ENCODE peak calls at places on chromosome 13, in five cellular contexts. O is CD8-positive, alpha-beta T cell; P is left ventricle myocardium inferior; Z is uterus; A is transverse colon. I is an unnamed sample.
A peak's percentile ranks its signal among the peaks of the same experiment; 100 is the strongest.

GRCh38 chr13:111512707-111513106 is 192.3 kb downstream of the TEX29 start:
- DNase-seq in O (no peak), P (no peak), Z (no peak), A (no peak), I (no peak)

GRCh38 chr13:40764587-40765403 is 6.2 kb downstream of the MRPS31 start:
- DNase-seq in O (no peak), P (no peak), Z (no peak), A (no peak), I (no peak)

GRCh38 chr13:93066187-93066586 is 160.4 kb upstream of the GPC6 start:
- DNase-seq in O (no peak), P (no peak), Z (no peak), A (no peak), I (peak; percentile 45)

GRCh38 chr13:98221234-98221633 is 44.2 kb upstream of the RNF113B start:
- DNase-seq in O (no peak), P (no peak), Z (no peak), A (no peak), I (no peak)

GRCh38 chr13:101455863-101456262 is 3.4 kb downstream of the ITGBL1 start:
- DNase-seq in O (no peak), P (no peak), Z (no peak), A (no peak), I (peak; percentile 79)

GRCh38 chr13:42707003-42707402 is 74.4 kb upstream of the FAM216B start:
- DNase-seq in O (no peak), P (no peak), Z (no peak), A (no peak), I (no peak)

GRCh38 chr13:75236774-75237173 is 245.2 kb downstream of the TBC1D4 start:
- DNase-seq in O (no peak), P (no peak), Z (no peak), A (no peak), I (no peak)

GRCh38 chr13:109782823-109783411 is 3.5 kb downstream of the IRS2 start:
- DNase-seq in O (no peak), P (no peak), Z (no peak), A (no peak), I (no peak)

GRCh38 chr13:77545626-77546412 is 10.3 kb downstream of the SCEL start:
- DNase-seq in O (no peak), P (no peak), Z (no peak), A (no peak), I (no peak)

GRCh38 chr13:98299954-98300350 is 122.9 kb upstream of the RNF113B start:
- DNase-seq in O (no peak), P (no peak), Z (no peak), A (no peak), I (no peak)

GRCh38 chr13:105474983-105475382 is 1060.5 kb downstream of the EFNB2 start:
- DNase-seq in O (no peak), P (no peak), Z (no peak), A (no peak), I (no peak)

GRCh38 chr13:73883162-73883561 is 251.0 kb downstream of the KLF12 start:
- DNase-seq in O (no peak), P (no peak), Z (no peak), A (no peak), I (no peak)

GRCh38 chr13:26967119-26968038 is 204.2 kb downstream of the USP12 start:
- DNase-seq in O (no peak), P (peak; percentile 63), Z (peak; percentile 30), A (no peak), I (peak; percentile 24)

GRCh38 chr13:34364633-34365032 is 546.7 kb downstream of the RFC3 start:
- DNase-seq in O (no peak), P (no peak), Z (no peak), A (no peak), I (no peak)

GRCh38 chr13:97411894-97412460 is 22.0 kb upstream of the RAP2A start:
- DNase-seq in O (no peak), P (no peak), Z (no peak), A (no peak), I (no peak)

GRCh38 chr13:80265348-80265747 is 75.6 kb downstream of the SPRY2 start:
- DNase-seq in O (no peak), P (no peak), Z (no peak), A (no peak), I (no peak)

GRCh38 chr13:89865331-89865833 is 1482.1 kb upstream of the MIR17HG start:
- DNase-seq in O (no peak), P (no peak), Z (no peak), A (no peak), I (no peak)

GRCh38 chr13:34863360-34864135 is 78.5 kb upstream of the NBEA start:
- DNase-seq in O (no peak), P (no peak), Z (no peak), A (no peak), I (peak; percentile 10)

GRCh38 chr13:77514336-77514726 is 21.2 kb upstream of the SCEL start:
- DNase-seq in O (no peak), P (no peak), Z (no peak), A (no peak), I (no peak)

GRCh38 chr13:33125821-33126570 is 109.8 kb downstream of the KL start:
- DNase-seq in O (no peak), P (peak; percentile 61), Z (peak; percentile 70), A (no peak), I (peak; percentile 87)

DNA sequence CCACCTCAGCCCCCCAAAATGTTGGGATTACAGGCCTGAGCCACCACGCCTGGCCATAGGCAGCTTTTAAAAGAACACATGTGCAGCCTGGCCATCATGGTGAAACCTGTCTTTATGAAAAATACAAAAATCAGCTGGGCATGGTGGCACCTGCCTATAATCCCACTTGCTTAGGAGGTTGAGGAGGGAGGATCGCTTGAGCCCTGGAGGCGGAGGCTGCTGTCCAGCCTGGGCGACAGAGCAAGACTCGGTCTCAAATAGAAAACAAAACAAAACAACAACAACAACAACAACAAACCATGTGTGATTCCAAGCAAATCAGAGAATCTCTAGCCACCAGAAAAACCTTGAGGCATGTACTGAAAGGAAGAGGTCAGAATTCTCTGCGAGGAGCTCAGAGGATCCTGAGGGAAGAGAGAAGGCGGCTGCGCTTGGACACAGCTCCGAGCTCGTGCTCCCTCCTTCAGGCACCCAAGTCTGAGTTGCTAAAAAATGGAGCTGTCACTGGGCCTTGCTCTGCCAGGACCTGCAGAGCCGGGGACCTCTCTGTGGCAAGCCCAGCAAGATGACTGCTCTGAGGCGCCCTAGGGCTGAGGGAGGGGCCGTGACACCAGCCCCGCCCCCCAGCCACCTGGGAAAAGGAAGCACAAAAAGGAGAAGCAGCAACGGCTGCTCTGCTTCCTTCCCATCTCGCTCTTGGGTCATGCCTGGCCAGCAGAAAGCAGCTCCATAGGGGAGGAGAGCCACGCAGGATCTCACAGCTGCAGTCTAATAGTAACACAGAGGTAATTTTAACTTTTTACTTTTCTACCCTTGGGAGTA is at the start of gene ARL11:
- DNase-seq in O (peak; percentile 13), P (peak; percentile 64), Z (no peak), A (peak; percentile 80), I (no peak)
- TF ChIP-seq CTCF in O (no peak), P (no peak), Z (no peak), A (no peak), I (no peak)

GRCh38 chr13:51818276-51818675 is 14.3 kb upstream of the DHRS12 start:
- DNase-seq in O (no peak), P (no peak), Z (no peak), A (no peak), I (no peak)
- H3K27ac ChIP-seq in O (no peak overlapping the region), P (peak overlapping the region; percentile 65), Z (no peak overlapping the region), A (no peak overlapping the region), I (no peak overlapping the region)

DNA sequence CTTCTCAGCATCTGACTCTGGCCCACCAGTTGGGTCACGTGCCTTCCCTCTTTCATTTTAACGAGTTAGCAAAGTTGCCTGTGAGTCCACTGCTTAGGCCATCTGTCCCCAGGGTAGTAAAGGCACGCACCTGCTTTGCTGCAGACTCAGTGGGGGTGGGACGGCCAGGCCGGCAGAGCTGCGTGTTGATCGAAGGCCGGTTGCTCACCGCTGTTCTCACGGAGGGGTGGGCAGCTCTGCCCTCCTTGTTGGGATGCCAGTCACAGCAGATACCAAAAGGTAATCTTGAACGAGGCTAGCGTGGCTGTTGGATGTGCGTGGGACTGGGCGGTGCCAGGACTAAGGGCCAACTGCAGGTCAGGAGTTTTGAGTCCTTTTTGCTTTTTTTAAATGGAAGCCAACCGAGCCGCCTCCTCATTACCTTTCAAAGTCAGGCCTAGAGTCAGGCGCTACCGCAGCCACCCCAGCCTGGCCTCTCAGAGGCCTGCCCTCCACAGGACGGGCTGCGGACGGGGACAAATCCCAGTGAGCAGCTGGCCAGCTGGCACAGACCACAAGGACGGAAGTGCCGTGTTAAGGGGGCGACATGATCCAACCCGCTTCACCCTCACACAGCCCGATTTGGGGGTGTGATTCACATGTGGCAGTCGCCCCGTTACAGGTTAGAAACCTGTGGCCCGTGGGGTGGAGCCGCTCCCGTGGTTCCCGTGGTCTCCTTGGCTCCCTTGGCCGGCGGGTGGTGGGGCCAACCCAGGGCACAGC is 20.6 kb downstream of the ADPRHL1 start:
- DNase-seq in O (no peak), P (no peak), Z (no peak), A (no peak), I (no peak)
- H3K4me3 ChIP-seq in O (no peak overlapping the region), P (no peak overlapping the region), Z (no peak overlapping the region), A (no peak overlapping the region), I (no peak overlapping the region)

GRCh38 chr13:45773944-45774343 is 71.8 kb downstream of the CBY2 start:
- DNase-seq in O (no peak), P (no peak), Z (no peak), A (no peak), I (no peak)

GRCh38 chr13:45773236-45773635 is 71.1 kb downstream of the CBY2 start:
- DNase-seq in O (no peak), P (no peak), Z (no peak), A (no peak), I (peak; percentile 10)

GRCh38 chr13:45778897-45779296 is 72.7 kb downstream of the SIAH3 start:
- DNase-seq in O (no peak), P (no peak), Z (no peak), A (no peak), I (no peak)

GRCh38 chr13:45779901-45780300 is 71.7 kb downstream of the SIAH3 start:
- DNase-seq in O (no peak), P (no peak), Z (no peak), A (no peak), I (no peak)

DNA sequence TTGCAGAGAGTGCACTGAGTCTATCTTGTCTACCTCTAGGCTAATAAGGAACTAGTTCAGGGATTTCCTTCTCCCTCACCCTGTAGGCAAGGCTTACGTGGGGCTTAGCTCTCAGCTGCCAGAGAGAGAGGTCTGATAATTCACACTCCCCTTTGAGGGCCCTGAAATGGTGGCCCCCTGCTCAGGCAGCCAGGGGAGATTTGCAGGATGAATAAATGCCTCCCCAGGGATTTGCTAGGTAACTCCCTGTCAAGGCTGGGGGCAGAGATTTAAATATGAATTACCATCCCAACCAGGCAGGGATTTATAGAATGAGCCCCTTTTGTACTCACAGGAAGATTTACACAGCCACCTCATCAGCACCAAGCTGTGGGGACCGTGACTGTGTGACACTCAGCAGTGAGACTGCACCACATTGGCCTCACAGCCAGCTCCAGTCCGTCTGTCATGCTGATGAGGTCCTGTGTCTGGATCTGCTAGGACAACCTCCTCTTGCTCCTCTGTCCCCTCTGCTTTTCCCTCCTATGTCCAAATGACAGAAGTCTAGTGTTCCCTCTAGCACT is 73.4 kb downstream of the CBY2 start:
- DNase-seq in O (no peak), P (no peak), Z (no peak), A (no peak), I (no peak)
- TF ChIP-seq CTCF in O (no peak), P (no peak), Z (no peak), A (no peak), I (no peak)

I was measured in AG04450.